ENCODE peak calls at places on chromosomes 5 and 9, in four cellular contexts. One of them, this sample, is unnamed.

GRCh38 chr5:114369680-114370417 is 8.0 kb downstream of the KCNN2 start:
- DNase-seq in mucosa of descending colon: no peak
- DNase-seq in IMR-90: no peak
- DNase-seq in SJSA1: no peak
- DNase-seq in this sample: no peak

GRCh38 chr5:2519153-2519552 is 232.3 kb downstream of the IRX2 start:
- DNase-seq in mucosa of descending colon: no peak
- DNase-seq in IMR-90: no peak
- DNase-seq in SJSA1: no peak
- DNase-seq in this sample: no peak

GRCh38 chr9:92911496-92912475 is 33.9 kb upstream of the ZNF484 start:
- DNase-seq in mucosa of descending colon: no peak
- DNase-seq in IMR-90: peak; percentile 1
- DNase-seq in SJSA1: peak; percentile 33
- DNase-seq in this sample: peak; percentile 44

GRCh38 chr5:172678902-172679301 is 37.8 kb downstream of the NEURL1B start:
- DNase-seq in mucosa of descending colon: peak; percentile 80
- DNase-seq in IMR-90: no peak
- DNase-seq in SJSA1: no peak
- DNase-seq in this sample: peak; percentile 92

GRCh38 chr5:39208471-39208870 is 10.9 kb downstream of the FYB1 start:
- DNase-seq in mucosa of descending colon: no peak
- DNase-seq in IMR-90: no peak
- DNase-seq in SJSA1: no peak
- DNase-seq in this sample: no peak

GRCh38 chr9:128151343-128152132 is 2.3 kb downstream of the LCN2 start:
- DNase-seq in mucosa of descending colon: peak; percentile 25
- DNase-seq in IMR-90: no peak
- DNase-seq in SJSA1: no peak
- DNase-seq in this sample: peak; percentile 23

GRCh38 chr9:93365427-93366118 is 85.9 kb upstream of the FAM120A start:
- DNase-seq in mucosa of descending colon: no peak
- DNase-seq in IMR-90: no peak
- DNase-seq in SJSA1: no peak
- DNase-seq in this sample: peak; percentile 35

GRCh38 chr5:116557669-116558271 is 16.9 kb downstream of the SEMA6A start:
- DNase-seq in mucosa of descending colon: no peak
- DNase-seq in IMR-90: peak; percentile 8
- DNase-seq in SJSA1: peak; percentile 26
- DNase-seq in this sample: no peak

GRCh38 chr5:160516696-160517530 is 95.3 kb downstream of the PTTG1 start:
- DNase-seq in mucosa of descending colon: no peak
- DNase-seq in IMR-90: no peak
- DNase-seq in SJSA1: no peak
- DNase-seq in this sample: no peak

GRCh38 chr5:129245489-129245888 is 150.9 kb downstream of the ISOC1 start:
- DNase-seq in mucosa of descending colon: no peak
- DNase-seq in IMR-90: no peak
- DNase-seq in SJSA1: no peak
- DNase-seq in this sample: no peak

GRCh38 chr5:98602534-98603112 is 170.8 kb upstream of the RGMB start:
- DNase-seq in mucosa of descending colon: no peak
- DNase-seq in IMR-90: no peak
- DNase-seq in SJSA1: peak; percentile 51
- DNase-seq in this sample: no peak

GRCh38 chr5:80399553-80400239 is 8.2 kb upstream of the ZFYVE16 start:
- DNase-seq in mucosa of descending colon: no peak
- DNase-seq in IMR-90: peak; percentile 73
- DNase-seq in SJSA1: no peak
- DNase-seq in this sample: no peak

GRCh38 chr9:37760416-37761165 is 7.0 kb downstream of the TRMT10B start:
- DNase-seq in mucosa of descending colon: no peak
- DNase-seq in IMR-90: peak; percentile 89
- DNase-seq in SJSA1: no peak
- DNase-seq in this sample: no peak

GRCh38 chr5:172173771-172174170 is 14.3 kb downstream of the STK10 start:
- DNase-seq in mucosa of descending colon: no peak
- DNase-seq in IMR-90: peak; percentile 65
- DNase-seq in SJSA1: peak; percentile 85
- DNase-seq in this sample: no peak

GRCh38 chr5:54324651-54325271 is 14.4 kb upstream of the ARL15 start:
- DNase-seq in mucosa of descending colon: no peak
- DNase-seq in IMR-90: no peak
- DNase-seq in SJSA1: no peak
- DNase-seq in this sample: no peak

GRCh38 chr9:135062254-135062653 is 25.2 kb upstream of the OLFM1 start:
- DNase-seq in mucosa of descending colon: no peak
- DNase-seq in IMR-90: no peak
- DNase-seq in SJSA1: no peak
- DNase-seq in this sample: no peak

GRCh38 chr5:142872795-142873194 is 102.6 kb downstream of the ARHGAP26 start:
- DNase-seq in mucosa of descending colon: peak; percentile 71
- DNase-seq in IMR-90: peak; percentile 65
- DNase-seq in SJSA1: peak; percentile 47
- DNase-seq in this sample: no peak

GRCh38 chr9:33458444-33458843 is 11.1 kb upstream of the AQP3 start:
- DNase-seq in mucosa of descending colon: no peak
- DNase-seq in IMR-90: peak; percentile 46
- DNase-seq in SJSA1: no peak
- DNase-seq in this sample: peak; percentile 9

GRCh38 chr9:110083866-110084265 is 124.1 kb downstream of the C9orf152 start:
- DNase-seq in mucosa of descending colon: no peak
- DNase-seq in IMR-90: no peak
- DNase-seq in SJSA1: no peak
- DNase-seq in this sample: no peak

GRCh38 chr5:77082280-77082679 is 4.8 kb downstream of the ZBED3 start:
- DNase-seq in mucosa of descending colon: no peak
- DNase-seq in IMR-90: no peak
- DNase-seq in SJSA1: no peak
- DNase-seq in this sample: no peak

GRCh38 chr9:136857166-136857565 is 5.0 kb downstream of the MAMDC4 start:
- DNase-seq in mucosa of descending colon: peak; percentile 50
- DNase-seq in IMR-90: no peak
- DNase-seq in SJSA1: no peak
- DNase-seq in this sample: peak; percentile 56

GRCh38 chr5:161093105-161093504 is 241.1 kb upstream of the ATP10B start:
- DNase-seq in mucosa of descending colon: no peak
- DNase-seq in IMR-90: no peak
- DNase-seq in SJSA1: no peak
- DNase-seq in this sample: no peak

GRCh38 chr5:32771037-32771436 is 59.9 kb downstream of the NPR3 start:
- DNase-seq in mucosa of descending colon: no peak
- DNase-seq in IMR-90: no peak
- DNase-seq in SJSA1: no peak
- DNase-seq in this sample: peak; percentile 53

GRCh38 chr5:83848928-83849327 is 128.3 kb upstream of the HAPLN1 start:
- DNase-seq in mucosa of descending colon: no peak
- DNase-seq in IMR-90: no peak
- DNase-seq in SJSA1: no peak
- DNase-seq in this sample: no peak

GRCh38 chr5:52915176-52915875 is 73.8 kb upstream of the ITGA2 start:
- DNase-seq in mucosa of descending colon: no peak
- DNase-seq in IMR-90: peak; percentile 75
- DNase-seq in SJSA1: peak; percentile 87
- DNase-seq in this sample: peak; percentile 13

GRCh38 chr9:72473474-72474241 is 47.8 kb upstream of the TMC1 start:
- DNase-seq in mucosa of descending colon: no peak
- DNase-seq in IMR-90: peak; percentile 91
- DNase-seq in SJSA1: no peak
- DNase-seq in this sample: no peak

GRCh38 chr9:23643656-23644258 is 182.3 kb downstream of the ELAVL2 start:
- DNase-seq in mucosa of descending colon: no peak
- DNase-seq in IMR-90: no peak
- DNase-seq in SJSA1: no peak
- DNase-seq in this sample: no peak

GRCh38 chr5:174307031-174307408 is 261.5 kb downstream of the NSG2 start:
- DNase-seq in mucosa of descending colon: no peak
- DNase-seq in IMR-90: no peak
- DNase-seq in SJSA1: no peak
- DNase-seq in this sample: no peak

GRCh38 chr9:9718691-9719090 is 894.1 kb downstream of the PTPRD start:
- DNase-seq in mucosa of descending colon: no peak
- DNase-seq in IMR-90: no peak
- DNase-seq in SJSA1: no peak
- DNase-seq in this sample: no peak

GRCh38 chr9:76894198-76894597 is 11.7 kb downstream of the PRUNE2 start:
- DNase-seq in mucosa of descending colon: no peak
- DNase-seq in IMR-90: no peak
- DNase-seq in SJSA1: no peak
- DNase-seq in this sample: no peak

GRCh38 chr5:74028406-74028805 is 402.4 kb downstream of the ARHGEF28 start:
- DNase-seq in mucosa of descending colon: no peak
- DNase-seq in IMR-90: peak; percentile 18
- DNase-seq in SJSA1: no peak
- DNase-seq in this sample: no peak

GRCh38 chr5:107739661-107740060 is 68.9 kb upstream of the EFNA5 start:
- DNase-seq in mucosa of descending colon: no peak
- DNase-seq in IMR-90: no peak
- DNase-seq in SJSA1: no peak
- DNase-seq in this sample: no peak

GRCh38 chr5:110956280-110956912 is 115.1 kb upstream of the TSLP start:
- DNase-seq in mucosa of descending colon: no peak
- DNase-seq in IMR-90: no peak
- DNase-seq in SJSA1: no peak
- DNase-seq in this sample: no peak

GRCh38 chr9:3526166-3526902 is 533 bp upstream of the RFX3 start:
- DNase-seq in mucosa of descending colon: peak; percentile 92
- DNase-seq in IMR-90: peak; percentile 79
- DNase-seq in SJSA1: peak; percentile 87
- DNase-seq in this sample: peak; percentile 95

GRCh38 chr5:72956324-72957140 is 691 bp downstream of the FCHO2 start:
- DNase-seq in mucosa of descending colon: no peak
- DNase-seq in IMR-90: peak; percentile 56
- DNase-seq in SJSA1: peak; percentile 69
- DNase-seq in this sample: peak; percentile 56

GRCh38 chr5:133200256-133200655 is 148.4 kb downstream of the HSPA4 start:
- DNase-seq in mucosa of descending colon: no peak
- DNase-seq in IMR-90: no peak
- DNase-seq in SJSA1: no peak
- DNase-seq in this sample: no peak

GRCh38 chr5:133201310-133201709 is 149.5 kb downstream of the HSPA4 start:
- DNase-seq in mucosa of descending colon: no peak
- DNase-seq in IMR-90: no peak
- DNase-seq in SJSA1: no peak
- DNase-seq in this sample: no peak

GRCh38 chr5:133203317-133204305 is 151.8 kb downstream of the HSPA4 start:
- DNase-seq in mucosa of descending colon: no peak
- DNase-seq in IMR-90: no peak
- DNase-seq in SJSA1: no peak
- DNase-seq in this sample: no peak

GRCh38 chr5:133199366-133199901 is 147.6 kb downstream of the HSPA4 start:
- DNase-seq in mucosa of descending colon: no peak
- DNase-seq in IMR-90: no peak
- DNase-seq in SJSA1: no peak
- DNase-seq in this sample: no peak

GRCh38 chr5:133202066-133202665 is 150.4 kb downstream of the HSPA4 start:
- DNase-seq in mucosa of descending colon: no peak
- DNase-seq in IMR-90: no peak
- DNase-seq in SJSA1: no peak
- DNase-seq in this sample: no peak
- H3K4me1 ChIP-seq in mucosa of descending colon: no peaks in the 10 kb centered on the region
- H3K4me1 ChIP-seq in IMR-90: peaks cover 2% of the 10 kb centered on the region
- H3K4me1 ChIP-seq in SJSA1: peaks cover 29% of the 10 kb centered on the region
- H3K4me1 ChIP-seq in this sample: no peaks in the 10 kb centered on the region

DNA sequence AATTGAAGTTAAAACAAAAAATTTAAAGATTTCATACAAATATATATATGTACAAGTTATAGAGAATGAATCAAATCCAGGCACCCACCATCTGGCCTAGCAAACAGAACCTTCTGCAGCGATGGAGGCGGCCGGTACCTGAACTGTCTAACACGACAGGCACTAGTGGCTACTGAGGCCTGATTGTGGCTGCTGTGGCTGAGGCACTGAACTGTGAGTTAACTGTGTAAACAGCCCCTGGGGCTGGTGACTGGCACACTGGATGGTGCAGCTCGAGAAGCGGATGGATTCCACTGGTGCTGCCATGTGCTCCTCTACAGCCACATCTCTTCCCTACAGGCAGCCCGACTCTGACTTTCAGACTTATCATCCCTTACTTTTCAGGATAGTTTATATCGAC is 82.4 kb downstream of the RAPGEF1 start:
- DNase-seq in mucosa of descending colon: peak; percentile 43
- DNase-seq in IMR-90: no peak
- DNase-seq in SJSA1: no peak
- DNase-seq in this sample: no peak
- H3K4me1 ChIP-seq in mucosa of descending colon: peaks cover 54% of the 10 kb centered on the region
- H3K4me1 ChIP-seq in IMR-90: peaks cover 33% of the 10 kb centered on the region
- H3K4me1 ChIP-seq in SJSA1: peaks cover 60% of the 10 kb centered on the region
- H3K4me1 ChIP-seq in this sample: peaks cover 28% of the 10 kb centered on the region

GRCh38 chr9:121735792-121736130 is 84.3 kb downstream of the DAB2IP start:
- DNase-seq in mucosa of descending colon: peak; percentile 67
- DNase-seq in IMR-90: no peak
- DNase-seq in SJSA1: no peak
- DNase-seq in this sample: no peak
- H3K4me1 ChIP-seq in mucosa of descending colon: peaks cover 76% of the 10 kb centered on the region
- H3K4me1 ChIP-seq in IMR-90: peaks cover 35% of the 10 kb centered on the region
- H3K4me1 ChIP-seq in SJSA1: no peaks in the 10 kb centered on the region
- H3K4me1 ChIP-seq in this sample: peaks cover 40% of the 10 kb centered on the region

GRCh38 chr5:93599427-93600146 is 16.6 kb downstream of the NR2F1 start:
- DNase-seq in mucosa of descending colon: no peak
- DNase-seq in IMR-90: peak; percentile 88
- DNase-seq in SJSA1: no peak
- DNase-seq in this sample: no peak
- H3K4me1 ChIP-seq in mucosa of descending colon: peaks cover 2% of the 10 kb centered on the region
- H3K4me1 ChIP-seq in IMR-90: peaks cover 22% of the 10 kb centered on the region
- H3K4me1 ChIP-seq in SJSA1: peaks cover 4% of the 10 kb centered on the region
- H3K4me1 ChIP-seq in this sample: no peaks in the 10 kb centered on the region

GRCh38 chr5:103464801-103465484 is 97.6 kb downstream of the NUDT12 start:
- DNase-seq in mucosa of descending colon: no peak
- DNase-seq in IMR-90: no peak
- DNase-seq in SJSA1: no peak
- DNase-seq in this sample: no peak
- H3K4me1 ChIP-seq in mucosa of descending colon: peaks cover 2% of the 10 kb centered on the region
- H3K4me1 ChIP-seq in IMR-90: peaks cover 3% of the 10 kb centered on the region
- H3K4me1 ChIP-seq in SJSA1: peaks cover 61% of the 10 kb centered on the region
- H3K4me1 ChIP-seq in this sample: no peaks in the 10 kb centered on the region

DNA sequence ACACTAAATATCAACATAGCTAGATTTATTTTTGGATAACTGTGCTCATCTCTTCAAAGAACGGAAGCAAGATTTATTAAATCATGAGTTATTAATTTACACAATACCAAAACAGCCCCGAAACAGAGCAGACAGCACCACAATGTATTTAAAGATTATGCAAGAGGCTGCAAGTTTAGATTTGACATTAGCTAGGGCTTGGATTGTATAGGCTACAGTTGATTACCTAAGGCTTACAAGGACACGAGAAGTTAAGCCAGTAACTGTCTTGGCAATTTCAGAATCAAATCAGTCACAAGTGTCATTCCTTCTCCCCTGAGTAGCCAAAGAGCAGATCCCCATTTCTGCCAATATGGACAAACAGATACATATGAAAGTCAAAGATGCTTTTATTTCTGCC is 152.6 kb downstream of the MED27 start:
- DNase-seq in mucosa of descending colon: no peak
- DNase-seq in IMR-90: no peak
- DNase-seq in SJSA1: no peak
- DNase-seq in this sample: no peak
- H3K4me1 ChIP-seq in mucosa of descending colon: no peaks in the 10 kb centered on the region
- H3K4me1 ChIP-seq in IMR-90: no peaks in the 10 kb centered on the region
- H3K4me1 ChIP-seq in SJSA1: no peaks in the 10 kb centered on the region
- H3K4me1 ChIP-seq in this sample: peaks cover 2% of the 10 kb centered on the region